ENCODE peak calls at places on chromosomes 6 and 20, in nine cellular contexts. H is right cardiac atrium; E is naive thymus-derived CD4-positive, alpha-beta T cell; V is right lobe of liver; X is CD4-positive, alpha-beta memory T cell; O is pancreas; Z is CD8-positive, alpha-beta T cell; K is body of pancreas; D is CD8-positive, alpha-beta memory T cell. G is an unnamed sample. For H3K4me1, the result is how much of the 10 kb centered on the place peaks cover.

GRCh38 chr6:26017567-26017966 is 55.0 kb downstream of the TRIM38 start:
- DNase-seq in H (peak), E (peak), V (peak), X (peak), O (peak), Z (peak), K (peak), D (peak), G (peak)

GRCh38 chr6:44002591-44003344 is 124.5 kb downstream of the MRPL14 start:
- DNase-seq in H (peak), E (peak), V (peak), X (peak), O (peak), Z (peak), K (peak), D (peak), G (peak)

GRCh38 chr20:37527638-37528441 is at the start of gene BLCAP:
- DNase-seq in H (peak), E (peak), V (peak), X (peak), O (peak), Z (peak), K (peak), D (peak), G (peak)

GRCh38 chr6:129302671-129303070 is 407.3 kb downstream of the ARHGAP18 start:
- DNase-seq in H (no peak), E (no peak), V (no peak), X (no peak), O (no peak), Z (no peak), K (no peak), D (no peak), G (no peak)

GRCh38 chr6:108518714-108519576 is 41.8 kb upstream of the FOXO3 start:
- DNase-seq in H (no peak), E (no peak), V (no peak), X (no peak), O (no peak), Z (no peak), K (peak), D (no peak), G (peak)

GRCh38 chr6:142822882-142823578 is 121.9 kb downstream of the HIVEP2 start:
- DNase-seq in H (no peak), E (no peak), V (no peak), X (no peak), O (no peak), Z (peak), K (no peak), D (no peak), G (no peak)

GRCh38 chr6:78157606-78158005 is 504.8 kb downstream of the MEI4 start:
- DNase-seq in H (no peak), E (no peak), V (no peak), X (no peak), O (no peak), Z (no peak), K (no peak), D (no peak), G (no peak)

GRCh38 chr6:125888989-125889656 is 67.4 kb upstream of the HINT3 start:
- DNase-seq in H (no peak), E (no peak), V (no peak), X (peak), O (no peak), Z (no peak), K (peak), D (peak), G (peak)

GRCh38 chr6:32126880-32127279 is 1.2 kb downstream of the ATF6B start:
- DNase-seq in H (no peak), E (no peak), V (no peak), X (no peak), O (no peak), Z (no peak), K (no peak), D (no peak), G (no peak)

GRCh38 chr6:46947497-46947896 is 25.8 kb upstream of the ADGRF5 start:
- DNase-seq in H (no peak), E (no peak), V (no peak), X (no peak), O (no peak), Z (no peak), K (no peak), D (no peak), G (no peak)

GRCh38 chr6:151705994-151706733 is 101.3 kb upstream of the ESR1 start:
- DNase-seq in H (no peak), E (no peak), V (no peak), X (no peak), O (no peak), Z (no peak), K (no peak), D (no peak), G (no peak)

GRCh38 chr6:75115501-75115900 is 90.4 kb downstream of the COL12A1 start:
- DNase-seq in H (no peak), E (no peak), V (no peak), X (no peak), O (no peak), Z (no peak), K (no peak), D (no peak), G (no peak)

GRCh38 chr6:135876048-135876447 is 24.5 kb downstream of the PDE7B start:
- DNase-seq in H (no peak), E (no peak), V (no peak), X (no peak), O (no peak), Z (peak), K (no peak), D (peak), G (no peak)

GRCh38 chr6:78502386-78502887 is 364.9 kb upstream of the IRAK1BP1 start:
- DNase-seq in H (peak), E (no peak), V (no peak), X (no peak), O (no peak), Z (no peak), K (no peak), D (no peak), G (no peak)

GRCh38 chr6:113619077-113619476 is 238.1 kb upstream of the MARCKS start:
- DNase-seq in H (no peak), E (no peak), V (no peak), X (no peak), O (no peak), Z (no peak), K (no peak), D (no peak), G (no peak)

GRCh38 chr6:163323719-163324118 is 90.8 kb upstream of the QKI start:
- DNase-seq in H (peak), E (no peak), V (no peak), X (no peak), O (no peak), Z (no peak), K (no peak), D (no peak), G (no peak)

GRCh38 chr20:20664795-20665194 is 47.6 kb downstream of the RALGAPA2 start:
- DNase-seq in H (no peak), E (no peak), V (no peak), X (peak), O (no peak), Z (no peak), K (peak), D (no peak), G (peak)

GRCh38 chr20:4512891-4513550 is 208.7 kb upstream of the PRND start:
- DNase-seq in H (no peak), E (no peak), V (no peak), X (no peak), O (no peak), Z (no peak), K (no peak), D (no peak), G (no peak)

GRCh38 chr20:44728835-44729342 is 13.7 kb downstream of the CCN5 start:
- DNase-seq in H (peak), E (no peak), V (no peak), X (no peak), O (no peak), Z (no peak), K (peak), D (no peak), G (no peak)

GRCh38 chr6:40348591-40348990 is 238.6 kb downstream of the LRFN2 start:
- DNase-seq in H (no peak), E (no peak), V (no peak), X (no peak), O (no peak), Z (no peak), K (no peak), D (no peak), G (no peak)

GRCh38 chr6:133983099-133983939 is 30.3 kb downstream of the TBPL1 start:
- DNase-seq in H (peak), E (peak), V (no peak), X (peak), O (no peak), Z (peak), K (no peak), D (peak), G (no peak)

GRCh38 chr20:3092611-3093379 is 8.3 kb upstream of the AVP start:
- DNase-seq in H (peak), E (peak), V (no peak), X (peak), O (no peak), Z (peak), K (no peak), D (peak), G (no peak)

GRCh38 chr6:102907181-102907580 is 1513.7 kb downstream of the GRIK2 start:
- DNase-seq in H (no peak), E (no peak), V (no peak), X (no peak), O (no peak), Z (no peak), K (no peak), D (no peak), G (no peak)

GRCh38 chr6:74479420-74479819 is 726.4 kb downstream of the COL12A1 start:
- DNase-seq in H (no peak), E (no peak), V (no peak), X (no peak), O (no peak), Z (no peak), K (no peak), D (no peak), G (no peak)

GRCh38 chr6:129370268-129370916 is 339.6 kb downstream of the ARHGAP18 start:
- DNase-seq in H (no peak), E (peak), V (no peak), X (peak), O (no peak), Z (peak), K (peak), D (peak), G (peak)

GRCh38 chr6:169075211-169075621 is 178.4 kb downstream of the THBS2 start:
- DNase-seq in H (peak), E (no peak), V (no peak), X (no peak), O (peak), Z (no peak), K (peak), D (no peak), G (no peak)

GRCh38 chr6:106173480-106173879 is 87.3 kb downstream of the PRDM1 start:
- DNase-seq in H (no peak), E (no peak), V (no peak), X (no peak), O (no peak), Z (no peak), K (no peak), D (no peak), G (no peak)

GRCh38 chr6:10534418-10534760 is 13.2 kb downstream of the GCNT2 start:
- DNase-seq in H (no peak), E (no peak), V (no peak), X (no peak), O (no peak), Z (no peak), K (no peak), D (no peak), G (peak)

GRCh38 chr6:27422651-27423332 is 34.2 kb downstream of the ZNF391 start:
- DNase-seq in H (peak), E (no peak), V (no peak), X (no peak), O (no peak), Z (no peak), K (no peak), D (no peak), G (no peak)

GRCh38 chr6:116385462-116385807 is 14.7 kb downstream of the DSE start:
- DNase-seq in H (no peak), E (no peak), V (no peak), X (no peak), O (no peak), Z (no peak), K (no peak), D (no peak), G (no peak)

GRCh38 chr6:165920896-165921671 is 246.6 kb downstream of the TBXT start:
- DNase-seq in H (no peak), E (no peak), V (no peak), X (no peak), O (no peak), Z (no peak), K (no peak), D (no peak), G (no peak)

GRCh38 chr20:59462249-59462648 is 142.1 kb upstream of the PHACTR3 start:
- DNase-seq in H (no peak), E (no peak), V (no peak), X (no peak), O (no peak), Z (no peak), K (no peak), D (no peak), G (no peak)

GRCh38 chr20:58485326-58485725 is 29.9 kb downstream of the APCDD1L start:
- DNase-seq in H (no peak), E (no peak), V (no peak), X (no peak), O (no peak), Z (no peak), K (no peak), D (no peak), G (no peak)

GRCh38 chr6:11938285-11938890 is 73.7 kb upstream of the HIVEP1 start:
- DNase-seq in H (no peak), E (no peak), V (no peak), X (no peak), O (peak), Z (no peak), K (peak), D (no peak), G (no peak)

GRCh38 chr20:60921021-60921622 is 330.9 kb upstream of the CDH4 start:
- DNase-seq in H (peak), E (no peak), V (no peak), X (no peak), O (no peak), Z (no peak), K (no peak), D (peak), G (no peak)

GRCh38 chr6:13368716-13369115 is 40.4 kb upstream of the TBC1D7 start:
- DNase-seq in H (no peak), E (no peak), V (no peak), X (no peak), O (no peak), Z (no peak), K (no peak), D (no peak), G (no peak)

GRCh38 chr6:107538856-107539387 is 49.0 kb downstream of the SOBP start:
- DNase-seq in H (no peak), E (no peak), V (no peak), X (no peak), O (no peak), Z (no peak), K (no peak), D (no peak), G (peak)

GRCh38 chr6:43883698-43884659 is 114.0 kb downstream of the VEGFA start:
- DNase-seq in H (no peak), E (no peak), V (no peak), X (no peak), O (peak), Z (no peak), K (peak), D (no peak), G (peak)

GRCh38 chr6:28673800-28674671 is 148.4 kb downstream of the GPX5 start:
- DNase-seq in H (no peak), E (no peak), V (no peak), X (no peak), O (no peak), Z (peak), K (peak), D (no peak), G (no peak)

GRCh38 chr6:67888886-67889681 is 746.0 kb upstream of the ADGRB3 start:
- DNase-seq in H (no peak), E (no peak), V (no peak), X (no peak), O (no peak), Z (no peak), K (no peak), D (no peak), G (peak)

DNA sequence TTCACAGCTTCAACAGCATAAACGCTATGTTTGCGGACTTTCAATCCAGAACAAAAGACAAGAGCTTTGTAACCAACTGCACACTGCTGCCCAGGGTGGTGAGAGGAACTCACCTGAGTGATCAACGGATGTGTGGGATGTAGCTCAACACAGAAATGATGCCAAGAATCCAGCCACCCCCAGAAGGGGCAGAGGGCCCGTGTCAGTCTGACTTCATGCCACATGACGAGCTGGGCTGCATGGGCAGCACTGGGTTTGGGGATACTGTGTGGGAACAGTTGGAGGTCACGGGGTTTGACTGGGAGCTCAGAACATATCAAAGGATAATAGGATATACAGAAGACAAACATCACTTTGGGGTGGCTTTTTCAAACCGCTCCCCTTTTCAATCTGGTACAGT is 79.4 kb upstream of the TRAF3IP2 start:
- DNase-seq in H (no peak), E (no peak), V (no peak), X (no peak), O (no peak), Z (no peak), K (no peak), D (no peak), G (no peak)
- H3K27ac ChIP-seq in H (peak), E (no peak), V (peak), X (no peak), O (no peak), Z (no peak), K (no peak), D (no peak), G (no peak)

GRCh38 chr6:14454467-14454763 is 336.8 kb downstream of the CD83 start:
- DNase-seq in H (peak), E (peak), V (no peak), X (peak), O (no peak), Z (peak), K (no peak), D (peak), G (peak)

GRCh38 chr6:14451594-14452374 is 334.2 kb downstream of the CD83 start:
- DNase-seq in H (no peak), E (no peak), V (no peak), X (no peak), O (no peak), Z (no peak), K (no peak), D (no peak), G (no peak)

GRCh38 chr6:14452567-14453527 is 335.3 kb downstream of the CD83 start:
- DNase-seq in H (no peak), E (peak), V (no peak), X (peak), O (no peak), Z (peak), K (no peak), D (peak), G (no peak)

GRCh38 chr6:14455442-14455841 is 337.9 kb downstream of the CD83 start:
- DNase-seq in H (no peak), E (no peak), V (no peak), X (no peak), O (no peak), Z (no peak), K (no peak), D (no peak), G (no peak)

GRCh38 chr6:14453712-14454466 is 336.3 kb downstream of the CD83 start:
- DNase-seq in H (no peak), E (no peak), V (no peak), X (no peak), O (no peak), Z (no peak), K (no peak), D (no peak), G (no peak)
- H3K4me1 ChIP-seq in H (under half), E (under half), V (under half), X (half or more), O (under half), Z (under half), K (under half), D (under half), G (under half)

GRCh38 chr6:120468486-120468885 is 865.8 kb downstream of the TBC1D32 start:
- DNase-seq in H (no peak), E (no peak), V (no peak), X (no peak), O (no peak), Z (no peak), K (no peak), D (no peak), G (no peak)
- H3K27ac ChIP-seq in H (no peak), E (no peak), V (no peak), X (no peak), O (no peak), Z (no peak), K (no peak), D (no peak), G (no peak)

DNA sequence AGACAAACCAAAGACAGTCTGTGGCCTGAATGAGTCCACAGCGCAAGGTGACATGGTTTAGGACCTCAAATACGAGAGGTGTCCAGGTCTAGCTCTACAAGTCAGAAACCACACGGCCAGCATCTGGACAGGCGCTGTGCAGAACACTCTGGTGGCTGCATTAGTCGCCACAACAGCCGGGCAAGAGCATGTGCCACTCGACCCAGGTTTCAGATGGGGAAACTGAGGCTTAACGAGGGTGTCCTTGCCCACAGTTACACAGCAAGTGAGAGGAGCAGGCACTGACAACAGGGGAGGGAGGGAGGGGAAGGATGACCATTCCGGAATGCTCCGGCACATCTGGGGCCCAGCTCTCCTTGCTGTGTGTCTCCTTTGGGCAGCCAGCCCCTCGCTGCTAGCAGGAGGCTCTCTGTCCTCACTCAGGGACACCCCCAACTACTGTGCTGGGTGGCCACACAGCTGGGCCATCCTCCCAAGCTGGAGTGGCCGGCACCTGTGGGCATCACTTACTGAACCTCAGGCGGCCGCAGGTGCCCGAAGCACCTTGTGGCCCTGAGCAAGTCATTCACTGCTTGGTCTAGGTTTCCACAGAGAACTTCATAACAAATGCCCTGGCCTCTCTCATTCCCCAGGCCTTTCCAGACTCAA is 6.6 kb downstream of the DLL1 start:
- DNase-seq in H (no peak), E (no peak), V (no peak), X (no peak), O (no peak), Z (no peak), K (no peak), D (no peak), G (no peak)
- H3K4me1 ChIP-seq in H (under half), E (under half), V (under half), X (under half), O (under half), Z (under half), K (under half), D (under half), G (under half)

DNA sequence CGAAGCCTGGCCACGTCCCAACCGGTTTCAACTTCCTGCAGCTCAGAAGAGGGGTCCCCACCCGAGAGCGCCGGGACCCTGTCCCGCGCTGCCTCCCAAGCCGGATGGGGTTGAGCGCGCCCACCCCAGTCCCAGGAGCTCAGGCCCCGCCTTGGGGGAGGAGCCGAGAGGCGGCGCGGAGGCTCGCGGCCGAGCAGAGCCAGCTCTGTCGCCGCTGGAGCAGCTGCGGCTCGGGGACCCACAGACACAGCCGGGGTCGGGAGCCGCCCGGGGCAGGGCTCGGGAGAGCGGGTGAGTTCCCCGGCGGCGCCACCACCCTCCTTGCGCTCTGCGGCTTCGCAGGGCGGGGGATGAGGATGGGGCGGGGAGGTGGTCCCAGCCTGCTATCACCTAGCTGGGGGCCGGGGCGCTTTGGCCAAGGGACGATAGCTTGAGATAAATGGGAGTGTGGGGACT is at the start of gene PPP1R16B:
- DNase-seq in H (peak), E (peak), V (peak), X (peak), O (peak), Z (peak), K (peak), D (peak), G (peak)
- H3K27ac ChIP-seq in H (peak), E (peak), V (peak), X (peak), O (no peak), Z (peak), K (peak), D (peak), G (peak)